ENCODE peak calls at places on chromosomes 3 and 15, in seven cellular contexts. T, O, E, N, P, K and D are unnamed samples.
A peak's percentile ranks its signal among the peaks of the same experiment; 100 is the strongest.

GRCh38 chr15:37045859-37046318 is 54.5 kb downstream of the MEIS2 start:
- DNase-seq in T (peak; percentile 14), O (no peak), E (no peak), N (no peak), P (no peak), K (peak; percentile 76), D (no peak)

GRCh38 chr3:98968824-98969223 is 67.3 kb upstream of the DCBLD2 start:
- DNase-seq in T (no peak), O (no peak), E (no peak), N (no peak), P (no peak), K (no peak), D (no peak)

GRCh38 chr3:123344175-123344908 is 104.5 kb downstream of the ADCY5 start:
- DNase-seq in T (peak; percentile 53), O (no peak), E (no peak), N (no peak), P (no peak), K (no peak), D (no peak)

GRCh38 chr3:47117803-47118364 is 46.0 kb downstream of the SETD2 start:
- DNase-seq in T (no peak), O (no peak), E (no peak), N (no peak), P (no peak), K (no peak), D (no peak)

GRCh38 chr15:62622775-62623174 is 419.8 kb upstream of the TPM1 start:
- DNase-seq in T (no peak), O (no peak), E (no peak), N (no peak), P (no peak), K (no peak), D (no peak)

GRCh38 chr3:42652611-42653302 is 740 bp upstream of the ZBTB47 start:
- DNase-seq in T (peak; percentile 78), O (no peak), E (no peak), N (peak; percentile 43), P (no peak), K (no peak), D (no peak)

GRCh38 chr3:56421205-56421604 is 47.1 kb downstream of the ERC2 start:
- DNase-seq in T (no peak), O (no peak), E (no peak), N (no peak), P (no peak), K (no peak), D (no peak)

GRCh38 chr3:50010959-50011358 is 71.0 kb downstream of the RBM6 start:
- DNase-seq in T (no peak), O (no peak), E (no peak), N (no peak), P (no peak), K (no peak), D (no peak)

GRCh38 chr3:119149484-119149883 is 3.5 kb downstream of the TEX55 start:
- DNase-seq in T (no peak), O (no peak), E (no peak), N (no peak), P (no peak), K (no peak), D (no peak)

GRCh38 chr3:49015072-49015471 is 3.3 kb downstream of the DALRD3 start:
- DNase-seq in T (no peak), O (no peak), E (no peak), N (no peak), P (no peak), K (no peak), D (no peak)

GRCh38 chr3:36443042-36443686 is 62.9 kb downstream of the STAC start:
- DNase-seq in T (no peak), O (no peak), E (no peak), N (no peak), P (no peak), K (no peak), D (no peak)

GRCh38 chr3:16589867-16590624 is 15.2 kb downstream of the DAZL start:
- DNase-seq in T (no peak), O (no peak), E (no peak), N (peak; percentile 41), P (no peak), K (no peak), D (no peak)